ENCODE peak calls at places on chromosome 1, in seven cellular contexts. P, T, X, K, U, V and B are unnamed samples.

GRCh38 chr1:169620565-169620964 is 9.4 kb downstream of the SELP start:
- DNase-seq in P (no peak), T (no peak), K (no peak), U (no peak), V (no peak), X (no peak), B (no peak)

GRCh38 chr1:230570724-230571390 is 71.4 kb upstream of the COG2 start:
- DNase-seq in P (no peak), T (no peak), V (no peak), X (no peak), K (no peak), U (no peak), B (no peak)

GRCh38 chr1:207286747-207287528 is 34.5 kb upstream of the CD55 start:
- DNase-seq in K (no peak), P (no peak), V (no peak), U (peak; percentile 7), X (no peak), T (peak; percentile 12), B (no peak)

GRCh38 chr1:201185527-201186128 is 5.0 kb upstream of the IGFN1 start:
- DNase-seq in U (no peak), T (no peak), V (no peak), P (no peak), K (no peak), X (no peak), B (peak; percentile 47)

GRCh38 chr1:30259631-30260030 is 463.8 kb downstream of the MATN1 start:
- DNase-seq in U (no peak), P (no peak), V (no peak), K (no peak), X (no peak), T (no peak), B (no peak)

GRCh38 chr1:195200772-195201171 is 1407.5 kb downstream of the KCNT2 start:
- DNase-seq in T (no peak), P (no peak), U (no peak), X (no peak), V (no peak), K (no peak), B (no peak)

GRCh38 chr1:16204634-16205332 is 7.7 kb downstream of the ARHGEF19 start:
- DNase-seq in P (no peak), K (peak; percentile 73), V (peak; percentile 69), T (no peak), U (no peak), X (no peak), B (peak; percentile 86)

GRCh38 chr1:17688217-17688810 is 66.8 kb upstream of the ACTL8 start:
- DNase-seq in V (no peak), X (no peak), P (no peak), T (no peak), K (no peak), U (no peak), B (no peak)

GRCh38 chr1:165853528-165854075 is 26.2 kb downstream of the UCK2 start:
- DNase-seq in V (no peak), U (no peak), T (no peak), K (no peak), P (no peak), X (no peak), B (no peak)

GRCh38 chr1:190102757-190103326 is 374.8 kb downstream of the BRINP3 start:
- DNase-seq in X (no peak), T (no peak), V (no peak), U (no peak), K (no peak), P (no peak), B (no peak)

GRCh38 chr1:26391450-26391849 is 18.9 kb upstream of the ZNF683 start:
- DNase-seq in P (no peak), K (no peak), U (peak; percentile 75), T (no peak), X (no peak), V (peak; percentile 80), B (peak; percentile 70)